ENCODE peak calls at places on chromosome 5, in seven cellular contexts. Z is fibroblast of lung, U is adrenal gland, H is fibroblast of mammary gland, A is fibroblast of pulmonary artery, X is left ventricle myocardium inferior, Q is astrocyte of the spinal cord. J is an unnamed sample.

GRCh38 chr5:15737036-15737821 is 237.2 kb downstream of the FBXL7 start:
- DNase-seq in Z (peak), U (no peak), A (peak), X (no peak), H (peak), Q (no peak), J (peak)

GRCh38 chr5:149019562-149020140 is 43.2 kb downstream of the SH3TC2 start:
- DNase-seq in H (no peak), Z (peak), A (no peak), Q (no peak), U (no peak), X (no peak), J (peak)

GRCh38 chr5:29161399-29161798 is 2032.1 kb upstream of the CDH6 start:
- DNase-seq in X (no peak), U (no peak), H (no peak), Q (no peak), A (no peak), Z (no peak), J (no peak)

GRCh38 chr5:150541895-150542294 is 34.0 kb downstream of the NDST1 start:
- DNase-seq in A (no peak), Q (no peak), U (peak), H (peak), X (no peak), Z (no peak), J (peak)

GRCh38 chr5:58965677-58966414 is 383.0 kb downstream of the RAB3C start:
- DNase-seq in A (no peak), Q (no peak), U (no peak), X (no peak), H (no peak), Z (no peak), J (no peak)

GRCh38 chr5:53167836-53168235 is 58.3 kb upstream of the MOCS2 start:
- DNase-seq in A (peak), Q (peak), Z (peak), X (peak), U (peak), H (peak), J (peak)

GRCh38 chr5:170628691-170629565 is 125.1 kb downstream of the KCNIP1 start:
- DNase-seq in A (no peak), H (no peak), Q (no peak), U (no peak), X (no peak), Z (no peak), J (no peak)

GRCh38 chr5:158807947-158808346 is 291.8 kb downstream of the EBF1 start:
- DNase-seq in X (no peak), H (peak), Q (no peak), U (no peak), A (peak), Z (no peak), J (peak)

GRCh38 chr5:56918054-56918453 is 8.7 kb downstream of the SETD9 start:
- DNase-seq in A (no peak), Q (no peak), X (no peak), Z (no peak), U (no peak), H (no peak), J (no peak)

GRCh38 chr5:119521232-119521631 is 68.9 kb downstream of the HSD17B4 start:
- DNase-seq in A (no peak), Q (no peak), U (no peak), Z (no peak), H (no peak), X (no peak), J (no peak)

GRCh38 chr5:34718516-34718915 is 62.4 kb downstream of the RAI14 start:
- DNase-seq in Q (peak), X (no peak), U (no peak), H (no peak), A (no peak), Z (no peak), J (no peak)

GRCh38 chr5:38532165-38532669 is 24.2 kb downstream of the LIFR start:
- DNase-seq in H (no peak), A (no peak), Q (no peak), Z (no peak), U (no peak), X (no peak), J (no peak)

GRCh38 chr5:148730272-148730954 is 76.1 kb upstream of the HTR4 start:
- DNase-seq in U (peak), A (peak), Z (no peak), Q (peak), X (no peak), H (peak), J (peak)

GRCh38 chr5:130034872-130035271 is 130.6 kb downstream of the CHSY3 start:
- DNase-seq in Z (peak), Q (peak), U (no peak), X (no peak), H (peak), A (peak), J (peak)

GRCh38 chr5:14268236-14268701 is 125.1 kb downstream of the TRIO start:
- DNase-seq in Q (peak), X (no peak), Z (peak), H (peak), A (peak), U (peak), J (peak)

GRCh38 chr5:25892251-25892650 is 1146.1 kb downstream of the CDH9 start:
- DNase-seq in H (no peak), A (no peak), Z (no peak), X (no peak), Q (no peak), U (no peak), J (no peak)

GRCh38 chr5:27140831-27141230 is 102.4 kb upstream of the CDH9 start:
- DNase-seq in Z (no peak), Q (peak), A (peak), H (no peak), U (no peak), X (no peak), J (no peak)

GRCh38 chr5:13659391-13659790 is 285.1 kb downstream of the DNAH5 start:
- DNase-seq in X (no peak), Q (peak), A (peak), Z (no peak), H (peak), U (no peak), J (no peak)

GRCh38 chr5:172280937-172281336 is 2.6 kb downstream of the UBTD2 start:
- DNase-seq in H (peak), X (no peak), A (no peak), Q (peak), U (no peak), Z (peak), J (peak)

DNA sequence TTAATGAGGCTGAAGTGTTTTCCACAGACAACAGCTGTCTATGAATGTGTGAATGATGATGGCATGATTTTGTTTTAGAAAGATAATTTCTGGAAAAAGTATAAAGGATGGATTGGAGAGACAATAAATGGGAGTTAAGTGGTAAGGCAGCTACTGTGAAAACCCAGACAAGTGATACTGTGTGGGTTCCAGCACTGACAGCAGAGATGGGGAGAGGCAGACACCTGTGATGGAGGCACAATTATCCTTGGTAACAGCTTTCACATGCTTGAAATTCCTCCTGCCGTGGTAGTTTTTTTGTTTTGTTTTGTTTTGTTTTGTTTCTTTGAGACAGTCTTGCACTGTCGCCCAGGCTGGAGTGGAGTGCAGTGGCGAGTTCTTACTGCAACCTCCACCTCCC is 189.3 kb downstream of the DEPDC1B start:
- DNase-seq in Z (no peak), A (no peak), U (no peak), H (no peak), X (no peak), Q (no peak), J (no peak)
- TF ChIP-seq CTCF in Z (no peak), A (no peak), U (no peak), H (no peak), X (no peak), Q (no peak), J (no peak)

DNA sequence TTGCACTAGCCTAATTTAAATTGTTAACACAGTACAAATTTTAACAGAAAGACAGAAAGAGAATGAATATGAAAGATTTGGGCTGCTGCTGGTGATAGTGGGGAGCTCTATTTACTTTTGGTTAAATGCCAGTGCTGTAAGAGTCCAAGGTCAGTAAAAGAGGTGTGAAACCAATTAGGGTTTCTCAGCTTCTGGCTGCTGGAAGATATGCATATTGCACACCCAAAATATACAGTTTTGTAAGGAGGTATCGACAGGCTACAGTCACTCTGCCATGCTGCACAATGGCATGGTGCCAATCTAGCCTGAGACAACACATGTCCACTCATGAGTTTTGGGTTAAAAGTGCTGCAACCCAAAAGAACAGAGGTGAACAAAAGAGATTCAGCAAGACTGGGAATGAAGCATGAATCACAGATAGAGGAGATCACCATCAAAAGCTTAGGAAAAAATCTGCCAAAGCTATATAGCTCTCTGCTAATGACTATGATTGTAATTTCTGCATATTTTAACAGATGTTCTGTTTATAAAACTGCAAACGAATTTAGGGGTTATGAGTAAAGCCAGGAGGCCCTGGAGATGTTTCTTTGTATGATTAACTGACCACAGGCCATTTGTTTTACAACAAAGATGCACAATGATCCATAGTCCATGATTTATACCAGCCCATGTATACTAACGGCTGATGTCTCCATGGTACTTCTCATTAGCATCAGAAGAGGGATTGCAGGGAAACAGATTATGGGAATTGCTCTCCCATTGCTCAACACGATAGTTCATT is 79.1 kb downstream of the PPP2R2B start:
- DNase-seq in Q (no peak), Z (no peak), X (no peak), U (no peak), A (no peak), H (peak), J (no peak)
- H3K4me3 ChIP-seq in Q (no peak), Z (no peak), X (no peak), U (no peak), A (no peak), H (no peak), J (no peak)

GRCh38 chr5:68220260-68220659 is 4.7 kb downstream of the PIK3R1 start:
- DNase-seq in U (no peak), X (no peak), A (no peak), Z (no peak), H (no peak), Q (no peak), J (peak)

GRCh38 chr5:68222824-68223354 is 7.3 kb downstream of the PIK3R1 start:
- DNase-seq in Q (no peak), H (no peak), X (no peak), Z (no peak), A (no peak), U (no peak), J (no peak)

GRCh38 chr5:68221488-68221887 is 5.9 kb downstream of the PIK3R1 start:
- DNase-seq in Z (no peak), H (no peak), A (no peak), Q (no peak), U (no peak), X (no peak), J (no peak)

GRCh38 chr5:68220914-68221313 is 5.4 kb downstream of the PIK3R1 start:
- DNase-seq in Z (no peak), H (no peak), Q (no peak), A (no peak), X (no peak), U (no peak), J (no peak)

DNA sequence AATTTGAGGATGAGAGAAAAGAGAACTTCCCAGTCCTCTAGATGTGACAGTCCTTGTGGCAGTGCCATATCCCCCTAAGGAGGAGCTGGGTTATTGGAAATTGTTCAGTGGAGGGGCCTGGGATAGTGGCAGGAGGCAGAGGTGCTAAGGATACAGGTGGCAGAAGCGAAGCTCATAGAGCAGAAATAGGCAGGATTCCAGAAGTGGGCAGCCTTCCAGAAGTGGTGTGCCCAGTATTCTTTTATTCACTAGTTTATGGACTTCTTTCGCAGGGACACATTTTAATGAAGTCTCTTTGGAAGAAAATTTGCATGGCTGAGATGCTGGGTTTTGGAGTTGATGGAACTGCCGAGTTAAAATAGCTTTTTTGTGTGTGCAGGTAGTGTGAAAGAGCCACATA is 6.8 kb downstream of the PIK3R1 start:
- DNase-seq in A (no peak), X (no peak), U (no peak), Z (no peak), Q (no peak), H (no peak), J (no peak)
- TF ChIP-seq CTCF in A (no peak), X (no peak), U (no peak), Z (no peak), Q (no peak), H (no peak), J (no peak)

GRCh38 chr5:135063511-135064234 is 29.6 kb upstream of the PITX1 start:
- DNase-seq in H (no peak), X (no peak), A (no peak), Z (no peak), U (no peak), Q (no peak), J (no peak)
- H3K4me3 ChIP-seq in H (no peak), X (no peak), A (no peak), Z (no peak), U (no peak), Q (no peak), J (no peak)

GRCh38 chr5:35939639-35940038 is 1.2 kb upstream of the CAPSL start:
- DNase-seq in Z (no peak), Q (no peak), H (no peak), A (no peak), U (no peak), X (no peak), J (no peak)
- TF ChIP-seq CTCF in Z (peak), Q (no peak), H (peak), A (peak), U (no peak), X (no peak), J (peak)

GRCh38 chr5:141427783-141428426 is 2.4 kb upstream of the PCDHGA12 start:
- DNase-seq in Q (no peak), A (no peak), X (no peak), Z (no peak), H (no peak), U (no peak), J (no peak)

GRCh38 chr5:141430332-141431113 is at the start of gene PCDHGA12:
- DNase-seq in Q (peak), Z (peak), A (peak), X (peak), H (peak), U (peak), J (peak)

GRCh38 chr5:141437208-141437607 is 6.9 kb downstream of the PCDHGA12 start:
- DNase-seq in Q (no peak), A (no peak), X (no peak), Z (no peak), H (no peak), U (no peak), J (peak)

GRCh38 chr5:141434006-141434405 is 3.7 kb downstream of the PCDHGA12 start:
- DNase-seq in A (no peak), Q (no peak), U (no peak), H (peak), X (no peak), Z (peak), J (no peak)

GRCh38 chr5:141431286-141431685 is 979 bp downstream of the PCDHGA12 start:
- DNase-seq in A (peak), H (peak), X (no peak), Z (peak), U (no peak), Q (peak), J (peak)
- H3K4me3 ChIP-seq in A (peak), H (peak), X (peak), Z (peak), U (no peak), Q (peak), J (peak)

DNA sequence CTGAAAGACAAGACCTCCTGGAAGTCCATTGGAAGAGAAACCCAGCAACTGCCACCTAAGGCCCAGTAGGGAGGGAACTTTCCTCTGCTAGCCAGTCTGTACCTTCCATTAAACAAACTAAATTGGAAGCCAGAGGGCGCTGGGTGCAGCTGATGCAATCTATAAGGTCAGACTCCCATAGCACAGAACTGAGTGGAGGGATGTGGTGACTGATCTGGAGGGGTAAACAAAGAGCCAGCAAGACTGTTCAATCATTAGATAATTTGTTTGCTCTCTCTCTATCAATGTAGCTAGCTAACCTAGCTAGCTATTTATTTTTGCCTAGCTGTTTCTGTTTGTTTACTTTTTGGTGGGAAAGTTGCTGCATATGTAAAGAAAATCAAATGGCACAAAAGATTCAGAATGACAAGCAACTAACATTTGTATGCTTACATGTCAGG is 291.8 kb upstream of the DAB2 start:
- DNase-seq in Z (peak), A (peak), Q (peak), U (peak), H (peak), X (no peak), J (peak)
- TF ChIP-seq CTCF in Z (peak), A (peak), Q (peak), U (no peak), H (peak), X (peak), J (peak)

GRCh38 chr5:142587354-142587965 is 98.4 kb downstream of the FGF1 start:
- DNase-seq in H (peak), Q (peak), A (peak), U (no peak), X (no peak), Z (peak), J (no peak)

GRCh38 chr5:142586552-142586951 is 99.3 kb downstream of the FGF1 start:
- DNase-seq in X (no peak), Z (no peak), Q (no peak), U (no peak), H (no peak), A (no peak), J (no peak)

GRCh38 chr5:142585451-142585850 is 100.4 kb downstream of the FGF1 start:
- DNase-seq in A (no peak), H (no peak), Z (no peak), U (no peak), Q (no peak), X (no peak), J (no peak)

GRCh38 chr5:142590451-142591240 is 95.2 kb downstream of the FGF1 start:
- DNase-seq in Z (no peak), H (peak), Q (no peak), X (no peak), U (no peak), A (no peak), J (peak)

GRCh38 chr5:142584843-142585242 is 101.0 kb downstream of the FGF1 start:
- DNase-seq in Z (no peak), U (no peak), X (no peak), H (peak), A (no peak), Q (no peak), J (no peak)
- H3K4me3 ChIP-seq in Z (no peak), U (no peak), X (no peak), H (no peak), A (no peak), Q (no peak), J (no peak)

DNA sequence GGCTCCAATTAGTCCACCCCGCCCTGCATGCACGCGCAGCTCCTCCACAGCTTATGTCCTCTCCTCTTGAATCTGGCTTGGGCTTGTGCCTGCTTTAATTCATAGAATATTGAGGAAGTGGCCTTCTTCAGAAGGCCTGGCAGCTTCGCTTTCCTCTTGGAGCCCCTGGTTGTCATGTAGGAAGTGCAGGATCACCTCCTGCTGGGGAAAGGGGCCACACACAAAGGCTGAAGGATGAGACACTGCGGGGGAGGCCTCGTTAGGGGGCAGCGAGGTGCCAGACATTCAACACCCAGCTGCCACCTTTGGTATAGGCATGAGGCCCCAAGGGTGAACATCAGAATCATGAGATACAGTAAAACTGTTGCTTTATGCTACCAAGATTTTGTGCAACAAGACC is 2.7 kb upstream of the CNOT6 start:
- DNase-seq in X (no peak), H (no peak), U (no peak), Z (no peak), Q (no peak), A (no peak), J (no peak)
- TF ChIP-seq CTCF in X (no peak), H (no peak), U (no peak), Z (no peak), Q (no peak), A (no peak), J (no peak)